ENCODE peak calls at places on chromosomes 11 and 22, in ten cellular contexts. U, R, H, A, L, S, Q, C, J and V are unnamed samples. For H3K36me3 and H3K4me1, the result is how much of the 10 kb centered on the place peaks cover.

GRCh38 chr11:63670077-63670737 is 969 bp downstream of the ATL3 start:
- DNase-seq in U (no peak), R (no peak), H (no peak), A (peak), L (peak), S (no peak), Q (no peak), C (no peak), J (no peak), V (no peak)

GRCh38 chr22:48754611-48755331 is 1072.9 kb downstream of the BRD1 start:
- DNase-seq in U (no peak), R (peak), H (no peak), A (no peak), L (no peak), S (no peak), Q (no peak), C (no peak), J (no peak), V (peak)

GRCh38 chr11:20835561-20835960 is 166.2 kb downstream of the NELL1 start:
- DNase-seq in U (no peak), R (no peak), H (no peak), A (no peak), L (no peak), S (no peak), Q (no peak), C (no peak), J (no peak), V (no peak)

GRCh38 chr11:10575346-10575745 is 6.9 kb upstream of the LYVE1 start:
- DNase-seq in U (no peak), R (no peak), H (no peak), A (no peak), L (no peak), S (no peak), Q (no peak), C (no peak), J (no peak), V (no peak)

GRCh38 chr11:121415861-121416260 is 36.3 kb upstream of the SORL1 start:
- DNase-seq in U (no peak), R (peak), H (no peak), A (peak), L (peak), S (no peak), Q (no peak), C (no peak), J (no peak), V (no peak)

GRCh38 chr22:49267996-49268395 is 559.7 kb downstream of the BRD1 start:
- DNase-seq in U (no peak), R (no peak), H (no peak), A (no peak), L (no peak), S (no peak), Q (no peak), C (no peak), J (no peak), V (no peak)

GRCh38 chr22:42646569-42647525 is 2.3 kb downstream of the CYB5R3 start:
- DNase-seq in U (peak), R (no peak), H (no peak), A (no peak), L (peak), S (no peak), Q (peak), C (no peak), J (peak), V (no peak)

GRCh38 chr11:86799680-86800075 is 664 bp upstream of the PRSS23 start:
- DNase-seq in U (no peak), R (no peak), H (no peak), A (no peak), L (no peak), S (no peak), Q (no peak), C (no peak), J (no peak), V (peak)

GRCh38 chr11:35323076-35323868 is 96.1 kb downstream of the SLC1A2 start:
- DNase-seq in U (no peak), R (no peak), H (no peak), A (no peak), L (no peak), S (no peak), Q (no peak), C (no peak), J (no peak), V (no peak)

GRCh38 chr11:132312161-132312560 is 941.7 kb downstream of the NTM start:
- DNase-seq in U (no peak), R (no peak), H (no peak), A (no peak), L (peak), S (no peak), Q (no peak), C (no peak), J (no peak), V (peak)

GRCh38 chr11:120690406-120690805 is 178.9 kb downstream of the GRIK4 start:
- DNase-seq in U (no peak), R (no peak), H (no peak), A (no peak), L (no peak), S (no peak), Q (no peak), C (no peak), J (no peak), V (no peak)

GRCh38 chr11:32080381-32080980 is 10.4 kb upstream of the RCN1 start:
- DNase-seq in U (no peak), R (no peak), H (no peak), A (no peak), L (peak), S (no peak), Q (no peak), C (no peak), J (no peak), V (no peak)

GRCh38 chr11:124109377-124109776 is 5.9 kb upstream of the VWA5A start:
- DNase-seq in U (no peak), R (no peak), H (no peak), A (no peak), L (no peak), S (no peak), Q (no peak), C (no peak), J (no peak), V (no peak)

GRCh38 chr11:12187399-12187798 is 77.0 kb downstream of the MICAL2 start:
- DNase-seq in U (no peak), R (no peak), H (no peak), A (no peak), L (peak), S (no peak), Q (no peak), C (no peak), J (no peak), V (peak)

GRCh38 chr11:66323684-66324083 is 6.8 kb upstream of the CD248 start:
- DNase-seq in U (no peak), R (no peak), H (no peak), A (no peak), L (no peak), S (no peak), Q (no peak), C (no peak), J (no peak), V (no peak)

GRCh38 chr22:35307892-35308291 is 8.2 kb downstream of the TOM1 start:
- DNase-seq in U (no peak), R (no peak), H (no peak), A (no peak), L (no peak), S (no peak), Q (no peak), C (no peak), J (no peak), V (no peak)

GRCh38 chr22:19875531-19876313 is 21.0 kb upstream of the GNB1L start:
- DNase-seq in U (peak), R (no peak), H (no peak), A (no peak), L (peak), S (no peak), Q (peak), C (no peak), J (no peak), V (no peak)

GRCh38 chr22:33126881-33127280 is 68.7 kb upstream of the SYN3 start:
- DNase-seq in U (no peak), R (no peak), H (no peak), A (no peak), L (no peak), S (no peak), Q (no peak), C (no peak), J (no peak), V (no peak)

GRCh38 chr11:22785251-22785650 is 44.4 kb downstream of the SVIP start:
- DNase-seq in U (no peak), R (no peak), H (no peak), A (no peak), L (peak), S (no peak), Q (no peak), C (no peak), J (no peak), V (no peak)

GRCh38 chr11:102530558-102530957 is at the start of gene MMP7:
- DNase-seq in U (no peak), R (no peak), H (no peak), A (no peak), L (peak), S (no peak), Q (no peak), C (no peak), J (no peak), V (peak)

GRCh38 chr22:22714600-22715361 is 70.4 kb downstream of the GGTLC2 start:
- DNase-seq in U (no peak), R (no peak), H (no peak), A (no peak), L (no peak), S (no peak), Q (no peak), C (no peak), J (no peak), V (no peak)

GRCh38 chr11:92838655-92839334 is 130.7 kb upstream of the MTNR1B start:
- DNase-seq in U (no peak), R (no peak), H (no peak), A (no peak), L (no peak), S (no peak), Q (no peak), C (no peak), J (no peak), V (no peak)

GRCh38 chr11:120032766-120033390 is 105.0 kb downstream of the TRIM29 start:
- DNase-seq in U (no peak), R (no peak), H (no peak), A (no peak), L (no peak), S (no peak), Q (peak), C (no peak), J (no peak), V (no peak)

GRCh38 chr22:29208502-29208862 is 2.8 kb downstream of the EMID1 start:
- DNase-seq in U (no peak), R (no peak), H (no peak), A (no peak), L (no peak), S (no peak), Q (no peak), C (no peak), J (no peak), V (no peak)

GRCh38 chr11:115774756-115775155 is 270.5 kb upstream of the CADM1 start:
- DNase-seq in U (no peak), R (no peak), H (no peak), A (no peak), L (no peak), S (no peak), Q (no peak), C (no peak), J (no peak), V (no peak)

GRCh38 chr11:45671246-45672171 is 6.1 kb upstream of the CHST1 start:
- DNase-seq in U (no peak), R (no peak), H (no peak), A (no peak), L (no peak), S (no peak), Q (no peak), C (no peak), J (no peak), V (no peak)

GRCh38 chr11:99973993-99974392 is 713.1 kb upstream of the ARHGAP42 start:
- DNase-seq in U (no peak), R (no peak), H (no peak), A (no peak), L (no peak), S (no peak), Q (no peak), C (no peak), J (no peak), V (no peak)

GRCh38 chr11:109865558-109866186 is 227.5 kb upstream of the ZC3H12C start:
- DNase-seq in U (no peak), R (no peak), H (no peak), A (no peak), L (no peak), S (no peak), Q (peak), C (no peak), J (peak), V (no peak)

GRCh38 chr11:26849009-26849408 is 127.1 kb upstream of the SLC5A12 start:
- DNase-seq in U (no peak), R (no peak), H (no peak), A (peak), L (no peak), S (no peak), Q (peak), C (no peak), J (peak), V (no peak)

GRCh38 chr11:71566081-71566620 is 788 bp downstream of the KRTAP5-10 start:
- DNase-seq in U (no peak), R (no peak), H (no peak), A (no peak), L (no peak), S (no peak), Q (no peak), C (no peak), J (no peak), V (no peak)

GRCh38 chr11:64850979-64851567 is 6.6 kb upstream of the CDC42BPG start:
- DNase-seq in U (no peak), R (no peak), H (no peak), A (no peak), L (no peak), S (peak), Q (no peak), C (no peak), J (no peak), V (peak)

DNA sequence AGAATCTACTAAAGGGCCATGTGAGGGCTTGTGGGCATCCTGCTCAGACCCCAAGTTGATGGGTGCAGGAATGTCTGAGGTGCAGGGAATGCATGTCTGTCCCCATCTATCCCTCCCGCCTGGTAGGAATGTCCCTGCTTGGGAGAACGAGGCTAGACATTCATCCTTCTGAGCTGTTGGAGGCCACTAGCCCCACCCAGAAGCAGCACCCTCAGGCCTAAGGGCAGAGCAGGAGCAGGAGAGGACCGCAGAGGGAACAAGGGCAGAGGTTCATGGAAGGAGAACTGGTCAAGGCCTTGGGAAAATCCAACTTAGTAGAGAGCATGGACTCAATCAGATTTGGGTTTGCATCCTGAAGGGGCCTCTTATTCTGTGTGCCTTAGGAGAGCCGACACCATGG is 22.1 kb upstream of the LMO1 start:
- DNase-seq in U (no peak), R (no peak), H (no peak), A (no peak), L (no peak), S (no peak), Q (no peak), C (no peak), J (no peak), V (no peak)
- H3K36me3 ChIP-seq in U (under half), R (under half), H (under half), A (under half), L (under half), S (under half), Q (under half), C (under half), J (under half), V (under half)

DNA sequence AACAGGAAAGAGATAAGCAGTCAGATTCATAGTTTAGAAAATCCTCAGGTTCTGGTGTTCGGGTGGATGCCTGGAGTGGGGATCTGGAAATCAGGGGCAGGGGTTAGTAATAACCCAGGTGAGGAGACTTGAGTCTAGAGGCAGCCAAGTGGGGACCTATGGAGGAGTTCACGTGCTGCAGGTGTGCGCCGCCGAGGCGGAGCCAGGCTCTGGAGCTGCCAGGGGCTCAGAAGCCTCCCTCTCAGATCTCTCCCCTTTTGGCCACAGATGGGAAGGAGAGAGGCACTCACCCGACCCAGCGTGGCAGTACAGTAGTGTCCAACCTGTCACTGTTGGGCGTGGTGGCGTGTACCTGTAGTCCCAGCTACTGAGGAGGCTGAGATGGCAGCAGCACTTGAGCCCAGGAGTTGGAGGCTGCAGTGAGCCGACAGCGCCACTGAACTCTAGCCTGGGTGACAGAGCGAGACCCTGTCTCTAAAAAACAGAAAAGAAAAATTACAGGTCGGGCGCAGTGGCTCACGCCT is 27.5 kb downstream of the TXN2 start:
- DNase-seq in U (no peak), R (no peak), H (no peak), A (no peak), L (no peak), S (no peak), Q (no peak), C (no peak), J (no peak), V (no peak)
- H3K4me3 ChIP-seq in U (no peak), R (no peak), H (no peak), A (no peak), L (no peak), S (no peak), Q (no peak), C (peak), J (no peak), V (no peak)

DNA sequence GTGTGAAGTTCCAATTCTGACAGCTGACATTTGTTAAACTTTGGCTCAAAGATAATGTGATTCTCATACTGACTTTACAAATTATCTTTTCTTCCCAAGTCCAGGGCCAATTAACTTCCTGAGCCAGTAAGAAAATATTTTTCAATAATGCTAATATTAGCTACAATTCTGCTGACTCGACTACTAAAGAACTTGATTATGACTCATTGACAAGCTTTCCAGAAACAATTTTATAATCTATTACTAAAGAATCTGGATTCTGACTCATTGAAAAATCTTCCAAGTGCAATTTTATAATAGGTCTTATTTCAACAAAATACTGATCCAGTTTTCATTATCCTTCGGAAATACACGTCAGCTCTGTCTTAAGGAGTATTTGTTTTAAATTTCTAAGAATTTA is 12.9 kb upstream of the XKR3 start:
- DNase-seq in U (no peak), R (no peak), H (no peak), A (no peak), L (no peak), S (no peak), Q (no peak), C (no peak), J (no peak), V (no peak)
- H3K4me1 ChIP-seq in U (under half), R (under half), H (under half), A (under half), L (under half), S (under half), Q (under half), C (under half), J (under half), V (under half)

GRCh38 chr22:50420015-50420414 is 54.8 kb downstream of the SBF1 start:
- DNase-seq in U (no peak), R (no peak), H (no peak), A (no peak), L (no peak), S (no peak), Q (no peak), C (no peak), J (no peak), V (no peak)
- H3K36me3 ChIP-seq in U (under half), R (under half), H (half or more), A (half or more), L (half or more), S (half or more), Q (half or more), C (half or more), J (half or more), V (half or more)

GRCh38 chr22:26587991-26588613 is 1.8 kb downstream of the TPST2 start:
- DNase-seq in U (no peak), R (no peak), H (no peak), A (no peak), L (no peak), S (no peak), Q (no peak), C (no peak), J (no peak), V (no peak)
- H3K4me3 ChIP-seq in U (no peak), R (no peak), H (peak), A (no peak), L (no peak), S (no peak), Q (peak), C (peak), J (no peak), V (no peak)